ENCODE peak calls at places on chromosomes 5 and 9, in eight cellular contexts. One of them, this sample, is unnamed.

GRCh38 chr9:18786196-18786595 is 246.8 kb downstream of the SAXO1 start:
- DNase-seq in choroid plexus epithelial cell: no peak
- DNase-seq in IMR-90: no peak
- DNase-seq in Karpas-422: no peak
- DNase-seq in skeletal muscle cell: no peak
- DNase-seq in GM23248: peak; percentile 28
- DNase-seq in epithelial cell of esophagus: no peak
- DNase-seq in K562: no peak
- DNase-seq in this sample: no peak

GRCh38 chr9:121807069-121807917 is 155.9 kb downstream of the DAB2IP start:
- DNase-seq in choroid plexus epithelial cell: no peak
- DNase-seq in IMR-90: no peak
- DNase-seq in Karpas-422: no peak
- DNase-seq in skeletal muscle cell: no peak
- DNase-seq in GM23248: no peak
- DNase-seq in epithelial cell of esophagus: no peak
- DNase-seq in K562: no peak
- DNase-seq in this sample: no peak

GRCh38 chr9:117160254-117160653 is 254.6 kb downstream of the ASTN2 start:
- DNase-seq in choroid plexus epithelial cell: peak; percentile 8
- DNase-seq in IMR-90: no peak
- DNase-seq in Karpas-422: peak; percentile 54
- DNase-seq in skeletal muscle cell: no peak
- DNase-seq in GM23248: no peak
- DNase-seq in epithelial cell of esophagus: no peak
- DNase-seq in K562: peak; percentile 7
- DNase-seq in this sample: no peak

GRCh38 chr5:100518377-100518776 is 16.8 kb upstream of the FAM174A start:
- DNase-seq in choroid plexus epithelial cell: no peak
- DNase-seq in IMR-90: no peak
- DNase-seq in Karpas-422: no peak
- DNase-seq in skeletal muscle cell: no peak
- DNase-seq in GM23248: no peak
- DNase-seq in epithelial cell of esophagus: no peak
- DNase-seq in K562: no peak
- DNase-seq in this sample: no peak

GRCh38 chr5:10149911-10150310 is 99.8 kb downstream of the ATPSCKMT start:
- DNase-seq in choroid plexus epithelial cell: no peak
- DNase-seq in IMR-90: no peak
- DNase-seq in Karpas-422: no peak
- DNase-seq in skeletal muscle cell: no peak
- DNase-seq in GM23248: no peak
- DNase-seq in epithelial cell of esophagus: no peak
- DNase-seq in K562: no peak
- DNase-seq in this sample: no peak

GRCh38 chr5:78657201-78657600 is 8.6 kb upstream of the LHFPL2 start:
- DNase-seq in choroid plexus epithelial cell: no peak
- DNase-seq in IMR-90: no peak
- DNase-seq in Karpas-422: peak; percentile 20
- DNase-seq in skeletal muscle cell: no peak
- DNase-seq in GM23248: no peak
- DNase-seq in epithelial cell of esophagus: no peak
- DNase-seq in K562: no peak
- DNase-seq in this sample: no peak

GRCh38 chr5:89380635-89381034 is 497.7 kb upstream of the MEF2C start:
- DNase-seq in choroid plexus epithelial cell: no peak
- DNase-seq in IMR-90: no peak
- DNase-seq in Karpas-422: no peak
- DNase-seq in skeletal muscle cell: no peak
- DNase-seq in GM23248: no peak
- DNase-seq in epithelial cell of esophagus: no peak
- DNase-seq in K562: no peak
- DNase-seq in this sample: no peak

GRCh38 chr5:147306351-147306750 is 71.5 kb downstream of the STK32A start:
- DNase-seq in choroid plexus epithelial cell: no peak
- DNase-seq in IMR-90: no peak
- DNase-seq in Karpas-422: no peak
- DNase-seq in skeletal muscle cell: no peak
- DNase-seq in GM23248: no peak
- DNase-seq in epithelial cell of esophagus: no peak
- DNase-seq in K562: no peak
- DNase-seq in this sample: no peak

GRCh38 chr9:33132249-33132772 is 34.8 kb downstream of the B4GALT1 start:
- DNase-seq in choroid plexus epithelial cell: peak; percentile 55
- DNase-seq in IMR-90: peak; percentile 90
- DNase-seq in Karpas-422: no peak
- DNase-seq in skeletal muscle cell: peak; percentile 73
- DNase-seq in GM23248: peak; percentile 94
- DNase-seq in epithelial cell of esophagus: peak; percentile 85
- DNase-seq in K562: no peak
- DNase-seq in this sample: no peak

GRCh38 chr5:867300-867699 is 16.5 kb upstream of the ZDHHC11 start:
- DNase-seq in choroid plexus epithelial cell: no peak
- DNase-seq in IMR-90: no peak
- DNase-seq in Karpas-422: no peak
- DNase-seq in skeletal muscle cell: no peak
- DNase-seq in GM23248: no peak
- DNase-seq in epithelial cell of esophagus: no peak
- DNase-seq in K562: peak; percentile 12
- DNase-seq in this sample: no peak

GRCh38 chr9:77710276-77710675 is 62.2 kb upstream of the GNA14 start:
- DNase-seq in choroid plexus epithelial cell: no peak
- DNase-seq in IMR-90: no peak
- DNase-seq in Karpas-422: no peak
- DNase-seq in skeletal muscle cell: no peak
- DNase-seq in GM23248: no peak
- DNase-seq in epithelial cell of esophagus: no peak
- DNase-seq in K562: no peak
- DNase-seq in this sample: no peak

GRCh38 chr5:1067141-1068121 is 44.4 kb downstream of the SLC12A7 start:
- DNase-seq in choroid plexus epithelial cell: no peak
- DNase-seq in IMR-90: no peak
- DNase-seq in Karpas-422: no peak
- DNase-seq in skeletal muscle cell: no peak
- DNase-seq in GM23248: no peak
- DNase-seq in epithelial cell of esophagus: no peak
- DNase-seq in K562: peak; percentile 83
- DNase-seq in this sample: no peak

GRCh38 chr9:84123648-84124406 is 143.2 kb downstream of the RMI1 start:
- DNase-seq in choroid plexus epithelial cell: no peak
- DNase-seq in IMR-90: no peak
- DNase-seq in Karpas-422: no peak
- DNase-seq in skeletal muscle cell: no peak
- DNase-seq in GM23248: no peak
- DNase-seq in epithelial cell of esophagus: no peak
- DNase-seq in K562: no peak
- DNase-seq in this sample: no peak

GRCh38 chr9:130343445-130343918 is 77.9 kb downstream of the HMCN2 start:
- DNase-seq in choroid plexus epithelial cell: no peak
- DNase-seq in IMR-90: no peak
- DNase-seq in Karpas-422: peak; percentile 71
- DNase-seq in skeletal muscle cell: no peak
- DNase-seq in GM23248: peak; percentile 21
- DNase-seq in epithelial cell of esophagus: no peak
- DNase-seq in K562: peak; percentile 73
- DNase-seq in this sample: no peak

GRCh38 chr5:62306494-62307363 is 723 bp downstream of the KIF2A start:
- DNase-seq in choroid plexus epithelial cell: peak; percentile 52
- DNase-seq in IMR-90: peak; percentile 35
- DNase-seq in Karpas-422: peak; percentile 83
- DNase-seq in skeletal muscle cell: no peak
- DNase-seq in GM23248: peak; percentile 74
- DNase-seq in epithelial cell of esophagus: peak; percentile 30
- DNase-seq in K562: no peak
- DNase-seq in this sample: peak; percentile 15

GRCh38 chr5:72465601-72466563 is 41.3 kb downstream of the ZNF366 start:
- DNase-seq in choroid plexus epithelial cell: peak; percentile 57
- DNase-seq in IMR-90: peak; percentile 75
- DNase-seq in Karpas-422: no peak
- DNase-seq in skeletal muscle cell: no peak
- DNase-seq in GM23248: peak; percentile 63
- DNase-seq in epithelial cell of esophagus: peak; percentile 51
- DNase-seq in K562: no peak
- DNase-seq in this sample: no peak
- H3K4me3 ChIP-seq in choroid plexus epithelial cell: no peak overlapping the region
- H3K4me3 ChIP-seq in IMR-90: no peak overlapping the region
- H3K4me3 ChIP-seq in Karpas-422: no peak overlapping the region
- H3K4me3 ChIP-seq in skeletal muscle cell: no peak overlapping the region
- H3K4me3 ChIP-seq in GM23248: no peak overlapping the region
- H3K4me3 ChIP-seq in epithelial cell of esophagus: no peak overlapping the region
- H3K4me3 ChIP-seq in K562: no peak overlapping the region
- H3K4me3 ChIP-seq in this sample: no peak overlapping the region

GRCh38 chr5:103138202-103138601 is 18.1 kb downstream of the PPIP5K2 start:
- DNase-seq in choroid plexus epithelial cell: no peak
- DNase-seq in IMR-90: no peak
- DNase-seq in Karpas-422: no peak
- DNase-seq in skeletal muscle cell: no peak
- DNase-seq in GM23248: no peak
- DNase-seq in epithelial cell of esophagus: no peak
- DNase-seq in K562: no peak
- DNase-seq in this sample: no peak

GRCh38 chr5:103135461-103135860 is 15.4 kb downstream of the PPIP5K2 start:
- DNase-seq in choroid plexus epithelial cell: no peak
- DNase-seq in IMR-90: no peak
- DNase-seq in Karpas-422: no peak
- DNase-seq in skeletal muscle cell: no peak
- DNase-seq in GM23248: no peak
- DNase-seq in epithelial cell of esophagus: no peak
- DNase-seq in K562: no peak
- DNase-seq in this sample: no peak

DNA sequence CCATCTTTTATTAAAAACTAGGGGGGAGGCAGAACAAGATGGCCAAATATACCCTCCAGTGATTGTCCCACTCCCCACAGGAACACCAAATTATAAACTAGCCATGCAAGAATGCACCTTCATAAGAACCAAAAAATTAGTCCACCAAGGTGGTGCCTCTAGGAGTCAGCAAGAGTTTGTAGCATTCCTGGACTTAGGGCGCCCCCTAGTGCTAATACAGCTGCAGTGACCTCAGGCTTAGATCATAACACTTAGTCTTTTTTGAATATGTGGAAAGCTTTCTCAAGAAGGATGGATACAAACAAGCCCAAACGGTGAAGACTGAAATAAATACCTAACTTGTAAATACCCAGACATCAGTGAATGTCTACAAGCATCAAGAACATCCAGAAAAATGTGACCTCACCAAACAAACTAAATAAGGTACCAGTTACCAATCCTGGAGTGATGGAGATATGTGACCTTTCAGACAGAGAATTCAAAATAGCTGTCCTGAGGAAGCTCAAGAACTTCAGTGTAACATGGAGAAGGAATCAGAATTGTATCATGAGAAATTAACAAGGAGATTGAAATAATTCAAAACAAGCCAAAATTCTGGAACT is 19.3 kb downstream of the PPIP5K2 start:
- DNase-seq in choroid plexus epithelial cell: peak; percentile 87
- DNase-seq in IMR-90: peak; percentile 68
- DNase-seq in Karpas-422: peak; percentile 93
- DNase-seq in skeletal muscle cell: peak; percentile 17
- DNase-seq in GM23248: peak; percentile 75
- DNase-seq in epithelial cell of esophagus: peak; percentile 81
- DNase-seq in K562: peak; percentile 71
- DNase-seq in this sample: peak; percentile 27
- H3K4me3 ChIP-seq in choroid plexus epithelial cell: no peak overlapping the region
- H3K4me3 ChIP-seq in IMR-90: no peak overlapping the region
- H3K4me3 ChIP-seq in Karpas-422: no peak overlapping the region
- H3K4me3 ChIP-seq in skeletal muscle cell: no peak overlapping the region
- H3K4me3 ChIP-seq in GM23248: no peak overlapping the region
- H3K4me3 ChIP-seq in epithelial cell of esophagus: no peak overlapping the region
- H3K4me3 ChIP-seq in K562: no peak overlapping the region
- H3K4me3 ChIP-seq in this sample: no peak overlapping the region

GRCh38 chr9:9949368-9949767 is 663.4 kb downstream of the PTPRD start:
- DNase-seq in choroid plexus epithelial cell: no peak
- DNase-seq in IMR-90: no peak
- DNase-seq in Karpas-422: no peak
- DNase-seq in skeletal muscle cell: no peak
- DNase-seq in GM23248: no peak
- DNase-seq in epithelial cell of esophagus: no peak
- DNase-seq in K562: no peak
- DNase-seq in this sample: no peak

GRCh38 chr9:9949948-9950347 is 662.9 kb downstream of the PTPRD start:
- DNase-seq in choroid plexus epithelial cell: no peak
- DNase-seq in IMR-90: no peak
- DNase-seq in Karpas-422: no peak
- DNase-seq in skeletal muscle cell: no peak
- DNase-seq in GM23248: no peak
- DNase-seq in epithelial cell of esophagus: no peak
- DNase-seq in K562: no peak
- DNase-seq in this sample: no peak

DNA sequence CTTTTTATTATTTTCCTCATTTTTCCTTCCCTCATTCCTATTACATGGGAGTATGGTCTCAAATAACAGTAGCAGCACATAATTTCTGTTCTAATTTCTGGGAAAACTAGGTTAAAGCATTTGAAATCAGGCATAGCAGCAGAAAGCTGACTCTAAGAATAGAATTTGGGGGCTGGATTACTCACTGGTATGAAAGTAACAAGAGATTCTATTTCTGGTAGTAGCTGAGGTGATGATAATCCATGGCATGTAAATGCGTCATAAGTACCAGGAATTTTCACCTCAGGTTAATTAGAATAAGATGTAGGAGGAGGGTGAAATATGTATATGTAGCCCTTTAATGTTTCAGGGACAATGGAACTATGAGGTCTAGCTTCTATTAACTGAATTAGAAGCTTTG is 662.0 kb downstream of the PTPRD start:
- DNase-seq in choroid plexus epithelial cell: peak; percentile 5
- DNase-seq in IMR-90: peak; percentile 20
- DNase-seq in Karpas-422: no peak
- DNase-seq in skeletal muscle cell: peak; percentile 1
- DNase-seq in GM23248: peak; percentile 42
- DNase-seq in epithelial cell of esophagus: no peak
- DNase-seq in K562: no peak
- DNase-seq in this sample: no peak
- H3K4me3 ChIP-seq in choroid plexus epithelial cell: no peak overlapping the region
- H3K4me3 ChIP-seq in IMR-90: no peak overlapping the region
- H3K4me3 ChIP-seq in Karpas-422: no peak overlapping the region
- H3K4me3 ChIP-seq in skeletal muscle cell: no peak overlapping the region
- H3K4me3 ChIP-seq in GM23248: no peak overlapping the region
- H3K4me3 ChIP-seq in epithelial cell of esophagus: no peak overlapping the region
- H3K4me3 ChIP-seq in K562: no peak overlapping the region
- H3K4me3 ChIP-seq in this sample: no peak overlapping the region

DNA sequence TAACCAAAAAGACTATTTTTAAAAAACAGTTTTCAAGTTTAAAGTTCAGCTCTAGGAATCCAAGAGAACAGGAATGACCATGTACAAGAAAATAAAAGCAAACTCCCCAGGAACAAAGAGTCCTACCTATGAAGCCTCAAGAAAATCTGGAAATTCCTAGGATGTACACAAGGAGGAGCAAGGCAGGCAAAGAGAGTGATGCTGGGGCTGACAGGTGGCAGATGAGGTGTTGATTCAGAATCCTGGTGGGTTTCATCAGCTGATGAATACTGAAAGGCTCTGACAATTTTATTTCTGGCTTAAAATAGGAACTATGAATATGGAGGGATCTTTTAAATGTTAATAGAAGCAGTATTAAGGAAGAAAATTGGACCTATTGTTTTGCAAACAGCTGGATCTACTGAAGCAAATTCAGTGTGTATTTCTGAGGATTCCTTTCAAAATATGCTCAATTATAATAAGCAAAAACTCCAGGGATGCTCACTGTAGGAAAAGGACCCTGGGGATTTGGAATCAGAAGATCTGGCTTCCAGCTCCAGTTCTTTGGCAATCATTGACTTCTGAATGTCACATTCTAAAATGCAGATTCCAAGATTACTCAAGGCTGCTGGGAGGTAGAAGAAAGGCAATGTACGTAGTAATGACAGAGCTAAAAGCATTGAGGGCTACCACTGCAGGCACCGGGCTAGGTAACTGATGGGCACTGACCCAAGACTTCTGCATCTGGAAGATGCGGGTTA is 28.0 kb upstream of the SH3RF2 start:
- DNase-seq in choroid plexus epithelial cell: peak; percentile 16
- DNase-seq in IMR-90: no peak
- DNase-seq in Karpas-422: no peak
- DNase-seq in skeletal muscle cell: no peak
- DNase-seq in GM23248: no peak
- DNase-seq in epithelial cell of esophagus: peak; percentile 32
- DNase-seq in K562: no peak
- DNase-seq in this sample: no peak
- H3K4me3 ChIP-seq in choroid plexus epithelial cell: no peak overlapping the region
- H3K4me3 ChIP-seq in IMR-90: no peak overlapping the region
- H3K4me3 ChIP-seq in Karpas-422: no peak overlapping the region
- H3K4me3 ChIP-seq in skeletal muscle cell: no peak overlapping the region
- H3K4me3 ChIP-seq in GM23248: no peak overlapping the region
- H3K4me3 ChIP-seq in epithelial cell of esophagus: no peak overlapping the region
- H3K4me3 ChIP-seq in K562: no peak overlapping the region
- H3K4me3 ChIP-seq in this sample: no peak overlapping the region